ENCODE peak calls at places on chromosomes 4 and X, in five cellular contexts. U is H1, D is neural progenitor cell, Q is H9, X is astrocyte. V is an unnamed sample.

GRCh38 chr4:64121803-64122202 is 287.4 kb downstream of the TECRL start:
- DNase-seq in U (no peak), D (no peak), Q (no peak), X (no peak), V (no peak)

GRCh38 chr4:143773998-143774898 is 73.8 kb upstream of the FREM3 start:
- DNase-seq in U (peak), D (peak), Q (peak), X (peak), V (peak)

GRCh38 chr4:80307774-80308465 is 27.6 kb upstream of the CFAP299 start:
- DNase-seq in U (no peak), D (peak), Q (no peak), X (peak), V (no peak)

GRCh38 chr4:3267576-3268394 is 18.8 kb downstream of the MSANTD1 start:
- DNase-seq in U (no peak), D (peak), Q (no peak), X (no peak), V (no peak)

GRCh38 chrX:153662266-153662665 is 11.3 kb downstream of the PNCK start:
- DNase-seq in U (no peak), D (peak), Q (peak), X (no peak), V (no peak)

GRCh38 chr4:26992657-26993361 is 132.2 kb downstream of the STIM2 start:
- DNase-seq in U (no peak), D (no peak), Q (no peak), X (peak), V (peak)

GRCh38 chrX:136856527-136856926 is 24.0 kb downstream of the RBMX start:
- DNase-seq in U (no peak), D (no peak), Q (no peak), X (no peak), V (peak)

GRCh38 chr4:128951316-128951715 is 141.8 kb downstream of the JADE1 start:
- DNase-seq in U (no peak), D (no peak), Q (no peak), X (peak), V (no peak)

GRCh38 chrX:129663171-129663570 is 8.4 kb upstream of the APLN start:
- DNase-seq in U (no peak), D (no peak), Q (no peak), X (no peak), V (no peak)

GRCh38 chrX:40603446-40603845 is 19.8 kb upstream of the MPC1L start:
- DNase-seq in U (no peak), D (no peak), Q (no peak), X (no peak), V (no peak)

GRCh38 chrX:92260102-92260501 is 480.9 kb downstream of the PCDH11X start:
- DNase-seq in U (peak), D (peak), Q (peak), X (no peak), V (no peak)

GRCh38 chr4:41939016-41939623 is 3.9 kb downstream of the TMEM33 start:
- DNase-seq in U (no peak), D (no peak), Q (no peak), X (no peak), V (no peak)

GRCh38 chrX:153482376-153483015 is 12.1 kb upstream of the HAUS7 start:
- DNase-seq in U (no peak), D (no peak), Q (no peak), X (no peak), V (no peak)

GRCh38 chr4:16442296-16442695 is 216.0 kb upstream of the TAPT1 start:
- DNase-seq in U (no peak), D (no peak), Q (no peak), X (peak), V (no peak)

GRCh38 chr4:12146349-12146748 is 717.7 kb upstream of the HS3ST1 start:
- DNase-seq in U (no peak), D (peak), Q (no peak), X (no peak), V (no peak)

GRCh38 chr4:90099795-90100194 is 27.4 kb upstream of the CCSER1 start:
- DNase-seq in U (no peak), D (no peak), Q (no peak), X (peak), V (no peak)

GRCh38 chr4:4269856-4270255 is 20.1 kb downstream of the LYAR start:
- DNase-seq in U (no peak), D (no peak), Q (no peak), X (peak), V (no peak)

GRCh38 chr4:185115827-185116232 is 27.2 kb upstream of the SLC25A4 start:
- DNase-seq in U (no peak), D (peak), Q (peak), X (peak), V (no peak)

GRCh38 chr4:38985363-38986065 is 46.7 kb downstream of the TMEM156 start:
- DNase-seq in U (no peak), D (peak), Q (no peak), X (no peak), V (no peak)

GRCh38 chrX:129777218-129777768 is 2.5 kb upstream of the SASH3 start:
- DNase-seq in U (no peak), D (no peak), Q (no peak), X (no peak), V (no peak)

GRCh38 chr4:122765702-122766352 is 33.3 kb downstream of the BBS12 start:
- DNase-seq in U (no peak), D (no peak), Q (no peak), X (peak), V (no peak)

GRCh38 chr4:112940364-112940763 is 109.1 kb upstream of the ANK2 start:
- DNase-seq in U (no peak), D (no peak), Q (no peak), X (no peak), V (no peak)

GRCh38 chr4:88619973-88620372 is 27.7 kb downstream of the HERC3 start:
- DNase-seq in U (no peak), D (no peak), Q (no peak), X (no peak), V (no peak)

GRCh38 chr4:185167205-185167604 is 24.1 kb downstream of the SLC25A4 start:
- DNase-seq in U (no peak), D (no peak), Q (no peak), X (no peak), V (no peak)

GRCh38 chr4:2079926-2080325 is 20.8 kb downstream of the NAT8L start:
- DNase-seq in U (no peak), D (no peak), Q (peak), X (no peak), V (no peak)

GRCh38 chr4:84660606-84661005 is 77.7 kb downstream of the CDS1 start:
- DNase-seq in U (no peak), D (no peak), Q (no peak), X (no peak), V (no peak)

GRCh38 chrX:130082244-130083106 is 27.8 kb downstream of the ELF4 start:
- DNase-seq in U (no peak), D (no peak), Q (no peak), X (no peak), V (no peak)

GRCh38 chr4:26787461-26788340 is 72.9 kb upstream of the STIM2 start:
- DNase-seq in U (peak), D (peak), Q (peak), X (peak), V (no peak)

GRCh38 chrX:29535212-29536162 is 679.9 kb upstream of the MAGEB2 start:
- DNase-seq in U (no peak), D (no peak), Q (no peak), X (peak), V (no peak)

GRCh38 chrX:109890910-109891502 is 111.9 kb upstream of the TMEM164 start:
- DNase-seq in U (peak), D (peak), Q (peak), X (peak), V (no peak)

GRCh38 chr4:143341186-143341755 is 4.6 kb downstream of the GAB1 start:
- DNase-seq in U (no peak), D (no peak), Q (no peak), X (no peak), V (no peak)

GRCh38 chr4:138111462-138112000 is 130.6 kb downstream of the SLC7A11 start:
- DNase-seq in U (peak), D (peak), Q (peak), X (peak), V (no peak)

GRCh38 chr4:5878359-5878758 is 14.5 kb downstream of the CRMP1 start:
- DNase-seq in U (no peak), D (no peak), Q (no peak), X (no peak), V (no peak)

GRCh38 chr4:185774076-185774731 is 37.8 kb downstream of the SORBS2 start:
- DNase-seq in U (no peak), D (no peak), Q (no peak), X (no peak), V (peak)

GRCh38 chr4:181525641-181526040 is 717.6 kb upstream of the TENM3 start:
- DNase-seq in U (no peak), D (peak), Q (no peak), X (no peak), V (no peak)
- H2AFZ ChIP-seq in U (no peak), D (no peak), Q (no peak), X (no peak), V (no peak)

GRCh38 chr4:45732161-45732560 is 391.7 kb downstream of the GABRG1 start:
- DNase-seq in U (no peak), D (peak), Q (no peak), X (no peak), V (no peak)
- H2AFZ ChIP-seq in U (no peak), D (no peak), Q (no peak), X (no peak), V (no peak)

GRCh38 chr4:1008840-1009646 is 2.4 kb upstream of the FGFRL1 start:
- DNase-seq in U (no peak), D (no peak), Q (peak), X (no peak), V (no peak)

GRCh38 chr4:1009647-1010521 is 1.5 kb upstream of the FGFRL1 start:
- DNase-seq in U (no peak), D (peak), Q (peak), X (no peak), V (no peak)

GRCh38 chr4:1012031-1012739 is 759 bp downstream of the FGFRL1 start:
- DNase-seq in U (no peak), D (peak), Q (no peak), X (peak), V (no peak)

GRCh38 chr4:1010522-1011021 is 854 bp upstream of the FGFRL1 start:
- DNase-seq in U (no peak), D (peak), Q (peak), X (peak), V (no peak)

DNA sequence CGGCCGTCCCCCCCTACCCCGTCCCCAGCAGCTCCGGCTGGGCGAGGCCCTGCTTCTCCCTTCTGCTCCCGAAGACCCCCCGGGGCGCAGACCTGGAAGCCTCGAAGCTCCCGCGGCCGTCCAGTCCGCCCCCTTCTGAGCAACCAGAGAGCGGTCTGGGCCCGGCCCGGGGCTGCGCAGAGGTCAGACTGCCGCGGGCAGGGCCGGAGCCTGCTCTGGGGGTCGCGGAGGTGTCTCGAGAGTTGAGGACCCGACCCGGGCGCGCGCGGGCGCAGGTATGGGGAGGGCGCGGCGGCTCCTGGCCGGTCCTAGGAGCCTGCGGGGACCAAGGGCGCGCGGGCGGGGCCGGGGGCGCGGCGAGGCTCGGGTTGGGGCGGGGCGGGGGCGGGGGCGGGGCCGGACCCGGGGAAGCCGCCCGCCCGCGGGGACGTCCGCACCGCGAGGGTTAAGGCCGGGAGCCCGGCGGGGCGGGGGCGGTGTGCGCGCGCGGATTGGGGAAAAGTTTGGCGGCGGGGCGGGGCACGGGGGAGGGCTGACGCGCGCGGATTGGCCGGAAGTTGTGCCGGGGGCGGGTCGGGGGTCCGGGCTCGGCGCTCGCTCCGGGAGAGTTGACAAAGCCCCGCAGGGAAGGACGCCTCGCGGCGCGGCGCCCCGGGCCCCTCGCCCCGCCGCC is at the start of gene FGFRL1:
- DNase-seq in U (no peak), D (peak), Q (peak), X (peak), V (no peak)
- H2AFZ ChIP-seq in U (no peak), D (no peak), Q (no peak), X (peak), V (peak)

GRCh38 chr4:121094297-121094966 is 22.1 kb upstream of the NDNF start:
- DNase-seq in U (no peak), D (no peak), Q (no peak), X (no peak), V (no peak)
- H2AFZ ChIP-seq in U (no peak), D (no peak), Q (no peak), X (no peak), V (no peak)

DNA sequence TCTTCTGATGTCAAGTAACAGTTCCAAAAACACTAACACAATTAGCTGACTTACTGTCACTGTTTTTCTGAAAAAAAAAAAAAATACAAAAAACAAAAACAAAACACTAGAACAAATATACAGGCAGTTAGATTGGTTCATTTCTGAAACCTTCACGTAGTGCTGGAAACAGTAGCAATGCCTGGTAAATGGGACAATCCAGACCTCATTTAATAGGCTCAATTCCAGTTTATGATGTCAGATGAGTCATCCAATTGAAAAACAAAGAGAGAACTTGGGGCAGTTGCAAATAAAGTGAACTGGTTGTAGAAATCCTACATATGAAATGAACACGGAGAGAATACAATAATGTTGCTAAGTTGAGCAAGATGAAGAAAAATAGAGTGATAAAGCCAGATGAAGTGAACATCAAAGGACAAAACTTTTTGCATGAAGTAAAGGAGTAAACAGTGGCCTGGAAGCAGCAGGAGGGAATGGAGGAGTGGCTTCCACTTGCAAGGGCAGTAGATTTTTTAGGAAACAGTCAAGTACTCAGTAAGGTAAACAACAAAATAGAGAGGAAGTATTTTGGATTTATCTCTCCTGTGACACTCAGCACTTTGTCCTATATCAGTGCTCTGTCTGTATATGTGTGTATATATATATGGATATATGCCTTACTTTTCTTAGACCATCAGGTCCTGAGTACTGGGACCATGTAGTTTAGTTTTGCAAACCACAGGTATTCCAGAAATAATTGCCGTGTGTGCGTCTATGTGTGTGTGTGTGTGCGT is 39.3 kb upstream of the MAGEA10 start:
- DNase-seq in U (no peak), D (no peak), Q (no peak), X (peak), V (no peak)
- H2AFZ ChIP-seq in U (no peak), D (no peak), Q (no peak), X (no peak), V (no peak)

V was measured in GM12878.